ENCODE peak calls at places on chromosomes 11 and 22, in ten cellular contexts. One of them, this sample, is unnamed.

GRCh38 chr11:93192163-93192562 is 5.6 kb downstream of the SLC36A4 start:
- DNase-seq in AG20443: no peak
- DNase-seq in head of caudate nucleus: no peak
- DNase-seq in EH: no peak
- DNase-seq in AG10803: no peak
- DNase-seq in NCI-H146: no peak
- DNase-seq in astrocyte of the hippocampus: no peak
- DNase-seq in Ammon's horn: no peak
- DNase-seq in HTR-8/SVneo: no peak
- DNase-seq in stimulated activated CD4-positive, alpha-beta T cell treated with anti-CD3 and anti-CD28 coated beads, Interleukin-1b, Interleukin-23, amount 100 ng/mL, for 1 hour: no peak
- DNase-seq in this sample: no peak

GRCh38 chr11:2685566-2686359 is 14.0 kb downstream of the KCNQ1OT1 start:
- DNase-seq in AG20443: no peak
- DNase-seq in head of caudate nucleus: no peak
- DNase-seq in EH: no peak
- DNase-seq in AG10803: no peak
- DNase-seq in NCI-H146: no peak
- DNase-seq in astrocyte of the hippocampus: no peak
- DNase-seq in Ammon's horn: no peak
- DNase-seq in HTR-8/SVneo: no peak
- DNase-seq in stimulated activated CD4-positive, alpha-beta T cell treated with anti-CD3 and anti-CD28 coated beads, Interleukin-1b, Interleukin-23, amount 100 ng/mL, for 1 hour: no peak
- DNase-seq in this sample: no peak

GRCh38 chr11:83044958-83045712 is 26.6 kb downstream of the RAB30 start:
- DNase-seq in AG20443: peak
- DNase-seq in head of caudate nucleus: no peak
- DNase-seq in EH: peak
- DNase-seq in AG10803: peak
- DNase-seq in NCI-H146: peak
- DNase-seq in astrocyte of the hippocampus: peak
- DNase-seq in Ammon's horn: no peak
- DNase-seq in HTR-8/SVneo: peak
- DNase-seq in stimulated activated CD4-positive, alpha-beta T cell treated with anti-CD3 and anti-CD28 coated beads, Interleukin-1b, Interleukin-23, amount 100 ng/mL, for 1 hour: no peak
- DNase-seq in this sample: peak

GRCh38 chr22:49975543-49976389 is 15.2 kb downstream of the PIM3 start:
- DNase-seq in AG20443: no peak
- DNase-seq in head of caudate nucleus: no peak
- DNase-seq in EH: no peak
- DNase-seq in AG10803: peak
- DNase-seq in NCI-H146: no peak
- DNase-seq in astrocyte of the hippocampus: peak
- DNase-seq in Ammon's horn: no peak
- DNase-seq in HTR-8/SVneo: no peak
- DNase-seq in stimulated activated CD4-positive, alpha-beta T cell treated with anti-CD3 and anti-CD28 coated beads, Interleukin-1b, Interleukin-23, amount 100 ng/mL, for 1 hour: no peak
- DNase-seq in this sample: no peak

GRCh38 chr11:6794637-6795036 is 4.9 kb downstream of the OR6A2 start:
- DNase-seq in AG20443: no peak
- DNase-seq in head of caudate nucleus: no peak
- DNase-seq in EH: no peak
- DNase-seq in AG10803: no peak
- DNase-seq in NCI-H146: no peak
- DNase-seq in astrocyte of the hippocampus: no peak
- DNase-seq in Ammon's horn: no peak
- DNase-seq in HTR-8/SVneo: no peak
- DNase-seq in stimulated activated CD4-positive, alpha-beta T cell treated with anti-CD3 and anti-CD28 coated beads, Interleukin-1b, Interleukin-23, amount 100 ng/mL, for 1 hour: no peak
- DNase-seq in this sample: no peak

GRCh38 chr11:94000641-94001040 is 20.5 kb upstream of the HEPHL1 start:
- DNase-seq in AG20443: no peak
- DNase-seq in head of caudate nucleus: no peak
- DNase-seq in EH: no peak
- DNase-seq in AG10803: no peak
- DNase-seq in NCI-H146: no peak
- DNase-seq in astrocyte of the hippocampus: no peak
- DNase-seq in Ammon's horn: no peak
- DNase-seq in HTR-8/SVneo: no peak
- DNase-seq in stimulated activated CD4-positive, alpha-beta T cell treated with anti-CD3 and anti-CD28 coated beads, Interleukin-1b, Interleukin-23, amount 100 ng/mL, for 1 hour: no peak
- DNase-seq in this sample: no peak

GRCh38 chr11:61021661-61022212 is 50.3 kb downstream of the CD6 start:
- DNase-seq in AG20443: no peak
- DNase-seq in head of caudate nucleus: no peak
- DNase-seq in EH: no peak
- DNase-seq in AG10803: no peak
- DNase-seq in NCI-H146: peak
- DNase-seq in astrocyte of the hippocampus: no peak
- DNase-seq in Ammon's horn: no peak
- DNase-seq in HTR-8/SVneo: no peak
- DNase-seq in stimulated activated CD4-positive, alpha-beta T cell treated with anti-CD3 and anti-CD28 coated beads, Interleukin-1b, Interleukin-23, amount 100 ng/mL, for 1 hour: peak
- DNase-seq in this sample: no peak

GRCh38 chr22:22465782-22466181 is 42.8 kb downstream of the ZNF280B start:
- DNase-seq in AG20443: no peak
- DNase-seq in head of caudate nucleus: no peak
- DNase-seq in EH: peak
- DNase-seq in AG10803: no peak
- DNase-seq in NCI-H146: no peak
- DNase-seq in astrocyte of the hippocampus: no peak
- DNase-seq in Ammon's horn: no peak
- DNase-seq in HTR-8/SVneo: no peak
- DNase-seq in stimulated activated CD4-positive, alpha-beta T cell treated with anti-CD3 and anti-CD28 coated beads, Interleukin-1b, Interleukin-23, amount 100 ng/mL, for 1 hour: no peak
- DNase-seq in this sample: no peak

GRCh38 chr11:24005202-24005876 is 491.5 kb upstream of the LUZP2 start:
- DNase-seq in AG20443: no peak
- DNase-seq in head of caudate nucleus: no peak
- DNase-seq in EH: no peak
- DNase-seq in AG10803: no peak
- DNase-seq in NCI-H146: no peak
- DNase-seq in astrocyte of the hippocampus: no peak
- DNase-seq in Ammon's horn: no peak
- DNase-seq in HTR-8/SVneo: no peak
- DNase-seq in stimulated activated CD4-positive, alpha-beta T cell treated with anti-CD3 and anti-CD28 coated beads, Interleukin-1b, Interleukin-23, amount 100 ng/mL, for 1 hour: no peak
- DNase-seq in this sample: no peak

GRCh38 chr22:39528080-39528661 is 4.4 kb downstream of the RPS19BP1 start:
- DNase-seq in AG20443: peak
- DNase-seq in head of caudate nucleus: no peak
- DNase-seq in EH: peak
- DNase-seq in AG10803: no peak
- DNase-seq in NCI-H146: peak
- DNase-seq in astrocyte of the hippocampus: no peak
- DNase-seq in Ammon's horn: no peak
- DNase-seq in HTR-8/SVneo: no peak
- DNase-seq in stimulated activated CD4-positive, alpha-beta T cell treated with anti-CD3 and anti-CD28 coated beads, Interleukin-1b, Interleukin-23, amount 100 ng/mL, for 1 hour: no peak
- DNase-seq in this sample: no peak

GRCh38 chr11:95230054-95231034 is 658 bp downstream of the SESN3 start:
- DNase-seq in AG20443: no peak
- DNase-seq in head of caudate nucleus: peak
- DNase-seq in EH: no peak
- DNase-seq in AG10803: no peak
- DNase-seq in NCI-H146: peak
- DNase-seq in astrocyte of the hippocampus: peak
- DNase-seq in Ammon's horn: peak
- DNase-seq in HTR-8/SVneo: peak
- DNase-seq in stimulated activated CD4-positive, alpha-beta T cell treated with anti-CD3 and anti-CD28 coated beads, Interleukin-1b, Interleukin-23, amount 100 ng/mL, for 1 hour: no peak
- DNase-seq in this sample: no peak

GRCh38 chr11:120608760-120609211 is 97.2 kb downstream of the GRIK4 start:
- DNase-seq in AG20443: peak
- DNase-seq in head of caudate nucleus: no peak
- DNase-seq in EH: no peak
- DNase-seq in AG10803: peak
- DNase-seq in NCI-H146: peak
- DNase-seq in astrocyte of the hippocampus: peak
- DNase-seq in Ammon's horn: peak
- DNase-seq in HTR-8/SVneo: peak
- DNase-seq in stimulated activated CD4-positive, alpha-beta T cell treated with anti-CD3 and anti-CD28 coated beads, Interleukin-1b, Interleukin-23, amount 100 ng/mL, for 1 hour: no peak
- DNase-seq in this sample: no peak

GRCh38 chr11:102345923-102346322 is 1.1 kb upstream of the BIRC2 start:
- DNase-seq in AG20443: peak
- DNase-seq in head of caudate nucleus: peak
- DNase-seq in EH: peak
- DNase-seq in AG10803: peak
- DNase-seq in NCI-H146: no peak
- DNase-seq in astrocyte of the hippocampus: peak
- DNase-seq in Ammon's horn: no peak
- DNase-seq in HTR-8/SVneo: peak
- DNase-seq in stimulated activated CD4-positive, alpha-beta T cell treated with anti-CD3 and anti-CD28 coated beads, Interleukin-1b, Interleukin-23, amount 100 ng/mL, for 1 hour: no peak
- DNase-seq in this sample: peak

GRCh38 chr22:20994128-20994901 is 7.6 kb downstream of the THAP7 start:
- DNase-seq in AG20443: no peak
- DNase-seq in head of caudate nucleus: no peak
- DNase-seq in EH: no peak
- DNase-seq in AG10803: no peak
- DNase-seq in NCI-H146: no peak
- DNase-seq in astrocyte of the hippocampus: no peak
- DNase-seq in Ammon's horn: no peak
- DNase-seq in HTR-8/SVneo: no peak
- DNase-seq in stimulated activated CD4-positive, alpha-beta T cell treated with anti-CD3 and anti-CD28 coated beads, Interleukin-1b, Interleukin-23, amount 100 ng/mL, for 1 hour: no peak
- DNase-seq in this sample: no peak

GRCh38 chr11:69060005-69060404 is 11.3 kb downstream of the TPCN2 start:
- DNase-seq in AG20443: no peak
- DNase-seq in head of caudate nucleus: no peak
- DNase-seq in EH: no peak
- DNase-seq in AG10803: no peak
- DNase-seq in NCI-H146: no peak
- DNase-seq in astrocyte of the hippocampus: no peak
- DNase-seq in Ammon's horn: peak
- DNase-seq in HTR-8/SVneo: no peak
- DNase-seq in stimulated activated CD4-positive, alpha-beta T cell treated with anti-CD3 and anti-CD28 coated beads, Interleukin-1b, Interleukin-23, amount 100 ng/mL, for 1 hour: no peak
- DNase-seq in this sample: no peak

GRCh38 chr11:106466441-106467190 is 389.2 kb downstream of the AASDHPPT start:
- DNase-seq in AG20443: peak
- DNase-seq in head of caudate nucleus: no peak
- DNase-seq in EH: peak
- DNase-seq in AG10803: peak
- DNase-seq in NCI-H146: no peak
- DNase-seq in astrocyte of the hippocampus: peak
- DNase-seq in Ammon's horn: no peak
- DNase-seq in HTR-8/SVneo: peak
- DNase-seq in stimulated activated CD4-positive, alpha-beta T cell treated with anti-CD3 and anti-CD28 coated beads, Interleukin-1b, Interleukin-23, amount 100 ng/mL, for 1 hour: no peak
- DNase-seq in this sample: peak

GRCh38 chr11:82692981-82693380 is 40.7 kb downstream of the FAM181B start:
- DNase-seq in AG20443: no peak
- DNase-seq in head of caudate nucleus: no peak
- DNase-seq in EH: no peak
- DNase-seq in AG10803: no peak
- DNase-seq in NCI-H146: no peak
- DNase-seq in astrocyte of the hippocampus: no peak
- DNase-seq in Ammon's horn: no peak
- DNase-seq in HTR-8/SVneo: no peak
- DNase-seq in stimulated activated CD4-positive, alpha-beta T cell treated with anti-CD3 and anti-CD28 coated beads, Interleukin-1b, Interleukin-23, amount 100 ng/mL, for 1 hour: no peak
- DNase-seq in this sample: no peak

GRCh38 chr22:42937164-42937854 is 77.6 kb downstream of the PACSIN2 start:
- DNase-seq in AG20443: peak
- DNase-seq in head of caudate nucleus: no peak
- DNase-seq in EH: peak
- DNase-seq in AG10803: peak
- DNase-seq in NCI-H146: no peak
- DNase-seq in astrocyte of the hippocampus: peak
- DNase-seq in Ammon's horn: peak
- DNase-seq in HTR-8/SVneo: peak
- DNase-seq in stimulated activated CD4-positive, alpha-beta T cell treated with anti-CD3 and anti-CD28 coated beads, Interleukin-1b, Interleukin-23, amount 100 ng/mL, for 1 hour: no peak
- DNase-seq in this sample: peak

GRCh38 chr11:126604461-126604860 is 249.0 kb downstream of the ST3GAL4 start:
- DNase-seq in AG20443: no peak
- DNase-seq in head of caudate nucleus: no peak
- DNase-seq in EH: no peak
- DNase-seq in AG10803: no peak
- DNase-seq in NCI-H146: peak
- DNase-seq in astrocyte of the hippocampus: no peak
- DNase-seq in Ammon's horn: no peak
- DNase-seq in HTR-8/SVneo: no peak
- DNase-seq in stimulated activated CD4-positive, alpha-beta T cell treated with anti-CD3 and anti-CD28 coated beads, Interleukin-1b, Interleukin-23, amount 100 ng/mL, for 1 hour: no peak
- DNase-seq in this sample: no peak

GRCh38 chr22:30705710-30706651 is 11.3 kb downstream of the OSBP2 start:
- DNase-seq in AG20443: peak
- DNase-seq in head of caudate nucleus: no peak
- DNase-seq in EH: peak
- DNase-seq in AG10803: peak
- DNase-seq in NCI-H146: peak
- DNase-seq in astrocyte of the hippocampus: peak
- DNase-seq in Ammon's horn: peak
- DNase-seq in HTR-8/SVneo: no peak
- DNase-seq in stimulated activated CD4-positive, alpha-beta T cell treated with anti-CD3 and anti-CD28 coated beads, Interleukin-1b, Interleukin-23, amount 100 ng/mL, for 1 hour: no peak
- DNase-seq in this sample: no peak

GRCh38 chr11:61532136-61533038 is 23.8 kb downstream of the LRRC10B start:
- DNase-seq in AG20443: peak
- DNase-seq in head of caudate nucleus: no peak
- DNase-seq in EH: peak
- DNase-seq in AG10803: no peak
- DNase-seq in NCI-H146: peak
- DNase-seq in astrocyte of the hippocampus: peak
- DNase-seq in Ammon's horn: no peak
- DNase-seq in HTR-8/SVneo: peak
- DNase-seq in stimulated activated CD4-positive, alpha-beta T cell treated with anti-CD3 and anti-CD28 coated beads, Interleukin-1b, Interleukin-23, amount 100 ng/mL, for 1 hour: no peak
- DNase-seq in this sample: peak

GRCh38 chr11:122071680-122072321 is 44.2 kb downstream of the BLID start:
- DNase-seq in AG20443: no peak
- DNase-seq in head of caudate nucleus: peak
- DNase-seq in EH: no peak
- DNase-seq in AG10803: no peak
- DNase-seq in NCI-H146: no peak
- DNase-seq in astrocyte of the hippocampus: peak
- DNase-seq in Ammon's horn: peak
- DNase-seq in HTR-8/SVneo: no peak
- DNase-seq in stimulated activated CD4-positive, alpha-beta T cell treated with anti-CD3 and anti-CD28 coated beads, Interleukin-1b, Interleukin-23, amount 100 ng/mL, for 1 hour: no peak
- DNase-seq in this sample: no peak

GRCh38 chr11:117670924-117671323 is 126.1 kb downstream of the DSCAML1 start:
- DNase-seq in AG20443: no peak
- DNase-seq in head of caudate nucleus: no peak
- DNase-seq in EH: no peak
- DNase-seq in AG10803: no peak
- DNase-seq in NCI-H146: no peak
- DNase-seq in astrocyte of the hippocampus: no peak
- DNase-seq in Ammon's horn: no peak
- DNase-seq in HTR-8/SVneo: no peak
- DNase-seq in stimulated activated CD4-positive, alpha-beta T cell treated with anti-CD3 and anti-CD28 coated beads, Interleukin-1b, Interleukin-23, amount 100 ng/mL, for 1 hour: no peak
- DNase-seq in this sample: no peak

GRCh38 chr11:127017482-127017881 is 16.9 kb upstream of the KIRREL3 start:
- DNase-seq in AG20443: peak
- DNase-seq in head of caudate nucleus: no peak
- DNase-seq in EH: peak
- DNase-seq in AG10803: peak
- DNase-seq in NCI-H146: peak
- DNase-seq in astrocyte of the hippocampus: peak
- DNase-seq in Ammon's horn: no peak
- DNase-seq in HTR-8/SVneo: peak
- DNase-seq in stimulated activated CD4-positive, alpha-beta T cell treated with anti-CD3 and anti-CD28 coated beads, Interleukin-1b, Interleukin-23, amount 100 ng/mL, for 1 hour: no peak
- DNase-seq in this sample: peak

GRCh38 chr11:12534549-12534948 is 139.7 kb upstream of the TEAD1 start:
- DNase-seq in AG20443: no peak
- DNase-seq in head of caudate nucleus: no peak
- DNase-seq in EH: no peak
- DNase-seq in AG10803: no peak
- DNase-seq in NCI-H146: no peak
- DNase-seq in astrocyte of the hippocampus: no peak
- DNase-seq in Ammon's horn: no peak
- DNase-seq in HTR-8/SVneo: no peak
- DNase-seq in stimulated activated CD4-positive, alpha-beta T cell treated with anti-CD3 and anti-CD28 coated beads, Interleukin-1b, Interleukin-23, amount 100 ng/mL, for 1 hour: no peak
- DNase-seq in this sample: no peak

GRCh38 chr11:3962406-3962840 is 107.0 kb downstream of the STIM1 start:
- DNase-seq in AG20443: no peak
- DNase-seq in head of caudate nucleus: no peak
- DNase-seq in EH: no peak
- DNase-seq in AG10803: no peak
- DNase-seq in NCI-H146: no peak
- DNase-seq in astrocyte of the hippocampus: no peak
- DNase-seq in Ammon's horn: no peak
- DNase-seq in HTR-8/SVneo: no peak
- DNase-seq in stimulated activated CD4-positive, alpha-beta T cell treated with anti-CD3 and anti-CD28 coated beads, Interleukin-1b, Interleukin-23, amount 100 ng/mL, for 1 hour: no peak
- DNase-seq in this sample: no peak

GRCh38 chr11:486189-486588 is 20.9 kb downstream of the RNH1 start:
- DNase-seq in AG20443: no peak
- DNase-seq in head of caudate nucleus: no peak
- DNase-seq in EH: no peak
- DNase-seq in AG10803: no peak
- DNase-seq in NCI-H146: no peak
- DNase-seq in astrocyte of the hippocampus: no peak
- DNase-seq in Ammon's horn: no peak
- DNase-seq in HTR-8/SVneo: no peak
- DNase-seq in stimulated activated CD4-positive, alpha-beta T cell treated with anti-CD3 and anti-CD28 coated beads, Interleukin-1b, Interleukin-23, amount 100 ng/mL, for 1 hour: no peak
- DNase-seq in this sample: no peak

GRCh38 chr11:62676698-62677097 is 2.2 kb downstream of the UBXN1 start:
- DNase-seq in AG20443: no peak
- DNase-seq in head of caudate nucleus: no peak
- DNase-seq in EH: no peak
- DNase-seq in AG10803: no peak
- DNase-seq in NCI-H146: no peak
- DNase-seq in astrocyte of the hippocampus: no peak
- DNase-seq in Ammon's horn: no peak
- DNase-seq in HTR-8/SVneo: no peak
- DNase-seq in stimulated activated CD4-positive, alpha-beta T cell treated with anti-CD3 and anti-CD28 coated beads, Interleukin-1b, Interleukin-23, amount 100 ng/mL, for 1 hour: no peak
- DNase-seq in this sample: no peak